ENCODE peak calls at places on chromosomes 3 and 15, in six cellular contexts. One of them, this sample, is unnamed.

GRCh38 chr15:61106886-61107285 is 122.2 kb downstream of the RORA start:
- DNase-seq in heart left ventricle: no peak
- DNase-seq in H9: no peak
- DNase-seq in activated B cell treated with CpG ODN at 0.5 μM for 24 hours: no peak
- DNase-seq in neural progenitor cell: no peak
- DNase-seq in colonic mucosa: no peak
- DNase-seq in this sample: no peak

GRCh38 chr15:51775967-51776816 is 24.8 kb downstream of the TMOD2 start:
- DNase-seq in activated B cell treated with CpG ODN at 0.5 μM for 24 hours: no peak
- DNase-seq in heart left ventricle: no peak
- DNase-seq in colonic mucosa: peak; percentile 65
- DNase-seq in neural progenitor cell: peak; percentile 72
- DNase-seq in H9: peak; percentile 74
- DNase-seq in this sample: peak; percentile 56

GRCh38 chr15:100350434-100351226 is 8.9 kb upstream of the ADAMTS17 start:
- DNase-seq in neural progenitor cell: no peak
- DNase-seq in activated B cell treated with CpG ODN at 0.5 μM for 24 hours: no peak
- DNase-seq in H9: no peak
- DNase-seq in colonic mucosa: peak; percentile 67
- DNase-seq in heart left ventricle: no peak
- DNase-seq in this sample: no peak

GRCh38 chr15:78213956-78214355 is 20.4 kb downstream of the ACSBG1 start:
- DNase-seq in neural progenitor cell: no peak
- DNase-seq in activated B cell treated with CpG ODN at 0.5 μM for 24 hours: no peak
- DNase-seq in colonic mucosa: no peak
- DNase-seq in heart left ventricle: no peak
- DNase-seq in H9: no peak
- DNase-seq in this sample: no peak

GRCh38 chr3:123096701-123097100 is 29.9 kb downstream of the PDIA5 start:
- DNase-seq in heart left ventricle: peak; percentile 80
- DNase-seq in activated B cell treated with CpG ODN at 0.5 μM for 24 hours: no peak
- DNase-seq in colonic mucosa: no peak
- DNase-seq in H9: no peak
- DNase-seq in neural progenitor cell: no peak
- DNase-seq in this sample: no peak

GRCh38 chr3:41997702-41998551 is 36.0 kb upstream of the ULK4 start:
- DNase-seq in H9: peak; percentile 55
- DNase-seq in colonic mucosa: no peak
- DNase-seq in neural progenitor cell: peak; percentile 45
- DNase-seq in activated B cell treated with CpG ODN at 0.5 μM for 24 hours: no peak
- DNase-seq in heart left ventricle: no peak
- DNase-seq in this sample: no peak

GRCh38 chr3:42488687-42489086 is 13.8 kb upstream of the VIPR1 start:
- DNase-seq in neural progenitor cell: no peak
- DNase-seq in activated B cell treated with CpG ODN at 0.5 μM for 24 hours: no peak
- DNase-seq in heart left ventricle: no peak
- DNase-seq in colonic mucosa: no peak
- DNase-seq in H9: peak; percentile 4
- DNase-seq in this sample: no peak

GRCh38 chr3:190192807-190193206 is 72.1 kb upstream of the P3H2 start:
- DNase-seq in colonic mucosa: no peak
- DNase-seq in heart left ventricle: no peak
- DNase-seq in H9: no peak
- DNase-seq in neural progenitor cell: no peak
- DNase-seq in activated B cell treated with CpG ODN at 0.5 μM for 24 hours: no peak
- DNase-seq in this sample: no peak

GRCh38 chr15:74616020-74616939 is 644 bp downstream of the CLK3 start:
- DNase-seq in H9: no peak
- DNase-seq in colonic mucosa: peak; percentile 92
- DNase-seq in heart left ventricle: peak; percentile 85
- DNase-seq in neural progenitor cell: peak; percentile 69
- DNase-seq in activated B cell treated with CpG ODN at 0.5 μM for 24 hours: peak; percentile 36
- DNase-seq in this sample: peak; percentile 41

GRCh38 chr15:90617668-90618097 is 88.0 kb downstream of the CRTC3 start:
- DNase-seq in H9: no peak
- DNase-seq in activated B cell treated with CpG ODN at 0.5 μM for 24 hours: no peak
- DNase-seq in colonic mucosa: no peak
- DNase-seq in neural progenitor cell: no peak
- DNase-seq in heart left ventricle: no peak
- DNase-seq in this sample: no peak

GRCh38 chr3:9731206-9732079 is at the start of gene BRPF1:
- DNase-seq in neural progenitor cell: peak; percentile 99
- DNase-seq in H9: peak; percentile 100
- DNase-seq in colonic mucosa: peak; percentile 100
- DNase-seq in activated B cell treated with CpG ODN at 0.5 μM for 24 hours: peak; percentile 91
- DNase-seq in heart left ventricle: peak; percentile 100
- DNase-seq in this sample: peak; percentile 100
- TF ChIP-seq CTCF in neural progenitor cell: no peak
- TF ChIP-seq CTCF in H9: no peak
- TF ChIP-seq CTCF in colonic mucosa: no peak
- TF ChIP-seq CTCF in activated B cell treated with CpG ODN at 0.5 μM for 24 hours: no peak
- TF ChIP-seq CTCF in heart left ventricle: peak; percentile 24
- TF ChIP-seq CTCF in this sample: no peak

DNA sequence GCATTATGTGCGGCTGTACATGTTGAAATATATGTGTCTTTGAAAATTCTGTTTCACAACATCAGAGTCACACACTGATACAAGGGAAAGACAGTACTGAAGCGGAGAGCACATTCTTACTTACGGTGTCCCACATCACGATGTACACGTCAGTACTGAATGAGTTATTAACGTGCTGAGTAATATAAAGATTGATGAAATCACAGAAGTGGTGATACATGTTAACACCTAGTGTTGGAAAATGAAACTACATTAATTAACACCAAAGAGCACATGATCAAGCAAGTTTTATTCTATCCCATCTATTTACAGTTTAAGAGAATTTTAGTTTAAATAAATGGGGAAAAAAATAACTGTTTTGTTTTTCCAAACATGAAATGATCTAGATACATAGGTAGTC is 15.6 kb downstream of the EOGT start:
- DNase-seq in activated B cell treated with CpG ODN at 0.5 μM for 24 hours: no peak
- DNase-seq in H9: no peak
- DNase-seq in heart left ventricle: no peak
- DNase-seq in neural progenitor cell: no peak
- DNase-seq in colonic mucosa: no peak
- DNase-seq in this sample: no peak
- TF ChIP-seq CTCF in activated B cell treated with CpG ODN at 0.5 μM for 24 hours: no peak
- TF ChIP-seq CTCF in H9: no peak
- TF ChIP-seq CTCF in heart left ventricle: no peak
- TF ChIP-seq CTCF in neural progenitor cell: peak; percentile 3
- TF ChIP-seq CTCF in colonic mucosa: no peak
- TF ChIP-seq CTCF in this sample: no peak

DNA sequence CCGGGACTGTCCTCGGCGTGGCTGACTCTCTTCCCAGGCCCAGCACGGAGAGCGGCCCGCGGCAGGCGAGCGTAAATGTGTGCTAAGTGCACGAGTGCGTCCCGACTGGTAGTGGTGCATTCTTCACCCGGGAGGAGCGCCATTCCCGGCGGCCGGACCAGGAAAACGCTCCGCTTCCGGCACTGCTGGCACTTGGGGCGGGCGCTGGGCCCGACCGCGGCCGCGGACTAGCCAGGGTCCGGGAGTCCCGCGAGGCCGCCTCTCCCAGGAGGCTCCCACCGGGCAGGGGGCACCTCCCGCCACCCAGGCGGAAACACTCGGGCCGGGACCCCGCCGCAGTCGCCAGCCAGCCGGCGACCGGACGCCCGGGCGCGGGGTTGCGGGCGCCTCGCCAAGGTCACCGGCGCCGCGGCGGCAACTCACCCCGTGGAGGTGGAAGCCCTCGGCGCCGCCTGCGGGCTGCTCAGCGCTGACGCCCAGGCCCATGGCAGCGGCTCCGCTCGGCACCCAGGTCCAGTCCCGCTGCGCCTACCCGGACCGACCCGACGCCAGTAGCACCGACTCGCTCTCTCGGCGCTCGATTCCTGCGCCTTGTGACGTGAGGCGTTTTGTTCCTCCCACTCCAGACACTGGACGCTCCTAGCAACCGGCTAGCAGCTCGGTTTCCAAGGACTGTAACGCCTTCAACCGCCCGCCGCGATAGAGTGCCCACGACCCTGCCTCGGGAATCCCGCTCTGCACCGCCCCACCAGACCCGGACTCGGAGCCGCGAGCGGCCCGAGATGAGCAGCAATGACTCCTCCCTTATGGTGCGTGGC is at the start of the genes GORASP1 and TTC21A:
- DNase-seq in neural progenitor cell: peak; percentile 93
- DNase-seq in H9: peak; percentile 85
- DNase-seq in heart left ventricle: peak; percentile 94
- DNase-seq in colonic mucosa: peak; percentile 93
- DNase-seq in activated B cell treated with CpG ODN at 0.5 μM for 24 hours: peak; percentile 64
- DNase-seq in this sample: peak; percentile 88
- TF ChIP-seq CTCF in neural progenitor cell: peak; percentile 1
- TF ChIP-seq CTCF in H9: no peak
- TF ChIP-seq CTCF in heart left ventricle: no peak
- TF ChIP-seq CTCF in colonic mucosa: no peak
- TF ChIP-seq CTCF in activated B cell treated with CpG ODN at 0.5 μM for 24 hours: no peak
- TF ChIP-seq CTCF in this sample: no peak

GRCh38 chr3:25469609-25470008 is 41.5 kb downstream of the RARB start:
- DNase-seq in activated B cell treated with CpG ODN at 0.5 μM for 24 hours: no peak
- DNase-seq in neural progenitor cell: no peak
- DNase-seq in colonic mucosa: no peak
- DNase-seq in heart left ventricle: no peak
- DNase-seq in H9: no peak
- DNase-seq in this sample: no peak

GRCh38 chr3:25471081-25471768 is 43.2 kb downstream of the RARB start:
- DNase-seq in H9: no peak
- DNase-seq in heart left ventricle: no peak
- DNase-seq in activated B cell treated with CpG ODN at 0.5 μM for 24 hours: no peak
- DNase-seq in neural progenitor cell: no peak
- DNase-seq in colonic mucosa: no peak
- DNase-seq in this sample: no peak

GRCh38 chr3:25472153-25472552 is 44.1 kb downstream of the RARB start:
- DNase-seq in colonic mucosa: no peak
- DNase-seq in heart left ventricle: no peak
- DNase-seq in activated B cell treated with CpG ODN at 0.5 μM for 24 hours: no peak
- DNase-seq in H9: no peak
- DNase-seq in neural progenitor cell: no peak
- DNase-seq in this sample: no peak

GRCh38 chr3:25465266-25465860 is 37.3 kb downstream of the RARB start:
- DNase-seq in heart left ventricle: no peak
- DNase-seq in H9: no peak
- DNase-seq in neural progenitor cell: no peak
- DNase-seq in colonic mucosa: no peak
- DNase-seq in activated B cell treated with CpG ODN at 0.5 μM for 24 hours: no peak
- DNase-seq in this sample: no peak

DNA sequence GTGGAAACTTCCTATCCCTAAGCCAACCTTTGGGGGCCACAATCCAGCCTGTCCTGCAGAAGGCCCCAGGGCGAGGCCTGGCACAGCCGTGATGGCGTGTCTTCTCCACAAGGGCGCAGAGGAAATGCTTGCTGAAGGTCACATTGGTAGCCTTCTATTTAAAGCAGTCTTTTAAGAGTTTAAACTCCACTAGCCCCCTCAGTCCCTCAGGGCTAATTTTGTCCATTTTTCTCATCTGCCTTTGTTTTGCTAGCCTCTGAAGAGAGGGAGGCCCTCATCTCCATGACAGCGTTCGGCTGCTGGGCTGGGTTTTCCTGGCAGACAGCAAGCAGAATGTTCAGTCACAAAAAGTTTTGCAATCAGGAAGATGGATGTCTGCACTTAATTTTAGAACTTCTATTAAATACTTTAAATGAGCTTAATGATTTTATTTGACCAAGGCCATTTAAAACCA is 40.8 kb downstream of the RARB start:
- DNase-seq in activated B cell treated with CpG ODN at 0.5 μM for 24 hours: no peak
- DNase-seq in H9: peak; percentile 46
- DNase-seq in colonic mucosa: peak; percentile 27
- DNase-seq in heart left ventricle: peak; percentile 82
- DNase-seq in neural progenitor cell: peak; percentile 32
- DNase-seq in this sample: no peak
- TF ChIP-seq CTCF in activated B cell treated with CpG ODN at 0.5 μM for 24 hours: no peak
- TF ChIP-seq CTCF in H9: peak; percentile 47
- TF ChIP-seq CTCF in colonic mucosa: no peak
- TF ChIP-seq CTCF in heart left ventricle: peak; percentile 8
- TF ChIP-seq CTCF in neural progenitor cell: peak; percentile 31
- TF ChIP-seq CTCF in this sample: no peak

DNA sequence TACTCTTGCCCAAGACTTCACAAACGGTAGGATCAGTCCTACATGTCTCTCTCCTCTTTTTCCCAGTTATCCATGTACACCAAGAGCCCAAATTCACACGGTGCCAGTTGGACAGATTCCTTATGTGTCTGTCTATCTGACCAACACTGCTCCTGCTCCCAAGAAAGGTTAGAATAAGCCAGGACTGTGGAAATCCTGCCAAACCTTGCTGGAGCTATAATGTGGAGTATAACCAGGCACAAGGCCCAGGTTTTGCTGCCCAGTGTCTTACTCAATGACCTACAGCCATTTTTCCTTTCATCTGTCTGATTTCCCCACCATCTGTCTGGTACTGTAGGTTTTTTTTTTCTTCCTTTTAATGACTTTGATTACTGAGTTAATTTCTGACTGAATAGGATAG is 26.5 kb upstream of the MINDY4B start:
- DNase-seq in H9: no peak
- DNase-seq in activated B cell treated with CpG ODN at 0.5 μM for 24 hours: no peak
- DNase-seq in colonic mucosa: no peak
- DNase-seq in heart left ventricle: no peak
- DNase-seq in neural progenitor cell: no peak
- DNase-seq in this sample: no peak
- TF ChIP-seq CTCF in H9: no peak
- TF ChIP-seq CTCF in activated B cell treated with CpG ODN at 0.5 μM for 24 hours: no peak
- TF ChIP-seq CTCF in colonic mucosa: no peak
- TF ChIP-seq CTCF in heart left ventricle: no peak
- TF ChIP-seq CTCF in neural progenitor cell: no peak
- TF ChIP-seq CTCF in this sample: no peak

DNA sequence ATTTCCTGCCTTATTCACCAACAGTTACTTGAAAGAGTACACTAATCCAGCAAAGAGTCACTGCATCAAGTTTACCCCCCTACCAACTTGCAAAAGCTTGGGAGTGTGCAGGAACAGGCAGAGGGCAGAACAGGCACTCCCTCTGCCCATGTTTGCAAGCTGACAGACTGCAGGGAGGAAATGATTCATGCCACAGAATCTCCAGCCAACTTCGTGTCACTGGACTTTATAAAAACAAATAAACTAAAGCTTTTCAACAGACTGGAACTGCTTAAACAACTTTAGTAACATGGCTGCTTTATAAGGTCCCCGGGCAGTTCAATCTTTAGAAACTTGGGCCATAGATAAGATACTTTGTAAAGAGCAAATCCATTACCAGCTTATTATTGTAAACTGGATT is 129.5 kb downstream of the THRB start:
- DNase-seq in activated B cell treated with CpG ODN at 0.5 μM for 24 hours: no peak
- DNase-seq in heart left ventricle: peak; percentile 57
- DNase-seq in colonic mucosa: peak; percentile 71
- DNase-seq in H9: no peak
- DNase-seq in neural progenitor cell: no peak
- DNase-seq in this sample: no peak
- TF ChIP-seq CTCF in activated B cell treated with CpG ODN at 0.5 μM for 24 hours: no peak
- TF ChIP-seq CTCF in heart left ventricle: peak; percentile 45
- TF ChIP-seq CTCF in colonic mucosa: no peak
- TF ChIP-seq CTCF in H9: no peak
- TF ChIP-seq CTCF in neural progenitor cell: no peak
- TF ChIP-seq CTCF in this sample: no peak

This sample was measured in GM10248.